ENCODE peak calls at places on chromosome 7, in five cellular contexts. T, B, V, M and Z are unnamed samples.

GRCh38 chr7:126696639-126697038 is 556.1 kb downstream of the GRM8 start:
- DNase-seq in B (no peak), T (no peak), M (no peak), V (peak; percentile 28), Z (no peak)

GRCh38 chr7:56105508-56105907 is 768 bp downstream of the CHCHD2 start:
- DNase-seq in M (peak; percentile 79), B (peak; percentile 77), V (no peak), T (no peak), Z (peak; percentile 55)

GRCh38 chr7:12570148-12570528 is 382 bp upstream of the SCIN start:
- DNase-seq in T (no peak), B (peak; percentile 27), M (no peak), V (no peak), Z (peak; percentile 64)

GRCh38 chr7:23350466-23350865 is 51.3 kb downstream of the MALSU1 start:
- DNase-seq in T (no peak), B (no peak), V (no peak), M (no peak), Z (no peak)

GRCh38 chr7:727104-727805 is at the start of gene PRKAR1B:
- DNase-seq in M (no peak), B (peak; percentile 37), V (peak; percentile 87), T (no peak), Z (peak; percentile 54)

GRCh38 chr7:71652551-71652950 is 520.6 kb downstream of the GALNT17 start:
- DNase-seq in V (no peak), M (no peak), T (no peak), B (no peak), Z (no peak)

GRCh38 chr7:4828720-4829383 is 33.0 kb downstream of the PAPOLB start:
- DNase-seq in V (no peak), B (no peak), T (no peak), M (no peak), Z (no peak)

GRCh38 chr7:80858141-80858903 is 60.5 kb downstream of the SEMA3C start:
- DNase-seq in T (no peak), M (peak; percentile 54), V (peak; percentile 4), B (no peak), Z (no peak)

GRCh38 chr7:79420464-79420863 is 33.0 kb downstream of the MAGI2 start:
- DNase-seq in V (no peak), T (no peak), B (peak; percentile 3), M (peak; percentile 95), Z (no peak)

GRCh38 chr7:139915864-139916716 is 87.0 kb downstream of the TBXAS1 start:
- DNase-seq in M (peak; percentile 98), V (peak; percentile 73), T (no peak), B (peak; percentile 69), Z (peak; percentile 67)

GRCh38 chr7:147803625-147804024 is 786.9 kb upstream of the C7orf33 start:
- DNase-seq in B (no peak), M (no peak), V (no peak), T (no peak), Z (no peak)

GRCh38 chr7:114953724-114954123 is 31.8 kb downstream of the MDFIC start:
- DNase-seq in M (no peak), V (no peak), T (no peak), B (no peak), Z (no peak)
- TF ChIP-seq CTCF in M (no peak), V (no peak), T (no peak), B (no peak), Z (no peak)

GRCh38 chr7:66145404-66145843 is 30.8 kb downstream of the CRCP start:
- DNase-seq in V (no peak), T (no peak), M (no peak), B (peak; percentile 47), Z (no peak)
- TF ChIP-seq CTCF in V (no peak), T (no peak), M (no peak), B (no peak), Z (no peak)

GRCh38 chr7:44218418-44219201 is 17.8 kb downstream of the YKT6 start:
- DNase-seq in V (no peak), M (no peak), T (no peak), B (no peak), Z (no peak)
- TF ChIP-seq CTCF in V (no peak), M (no peak), T (no peak), B (no peak), Z (no peak)

DNA sequence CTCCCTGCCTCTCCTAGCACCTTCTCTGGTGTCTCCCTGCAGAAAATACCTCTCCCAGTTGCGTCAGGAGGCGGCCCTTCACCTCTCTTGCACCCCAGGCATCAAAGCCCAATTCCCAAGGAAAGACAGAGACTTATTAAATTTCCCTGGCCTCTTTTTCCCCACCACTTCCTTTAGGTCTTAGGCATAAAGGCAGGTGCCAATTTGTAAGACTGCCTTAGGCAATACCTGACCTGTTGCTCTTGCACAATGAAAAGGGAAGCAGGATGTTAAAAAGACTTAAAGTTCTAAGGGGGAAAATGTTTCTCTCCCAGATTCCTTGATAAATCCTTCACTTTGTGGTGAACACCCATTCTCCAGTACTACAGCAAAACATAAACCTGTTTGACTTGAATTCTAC is 186.7 kb downstream of the SLC25A13 start:
- DNase-seq in B (no peak), V (no peak), T (no peak), M (no peak), Z (peak; percentile 32)
- TF ChIP-seq CTCF in B (no peak), V (no peak), T (no peak), M (no peak), Z (no peak)

GRCh38 chr7:35818513-35818912 is 17.7 kb downstream of the SEPTIN7 start:
- DNase-seq in V (no peak), T (no peak), M (no peak), B (no peak), Z (no peak)

GRCh38 chr7:35816514-35816913 is 15.7 kb downstream of the SEPTIN7 start:
- DNase-seq in T (no peak), V (no peak), M (no peak), B (no peak), Z (no peak)

GRCh38 chr7:35817930-35818329 is 17.1 kb downstream of the SEPTIN7 start:
- DNase-seq in M (no peak), B (no peak), V (no peak), T (no peak), Z (no peak)

GRCh38 chr7:35819310-35819709 is 18.5 kb downstream of the SEPTIN7 start:
- DNase-seq in B (no peak), T (no peak), M (no peak), V (no peak), Z (no peak)

DNA sequence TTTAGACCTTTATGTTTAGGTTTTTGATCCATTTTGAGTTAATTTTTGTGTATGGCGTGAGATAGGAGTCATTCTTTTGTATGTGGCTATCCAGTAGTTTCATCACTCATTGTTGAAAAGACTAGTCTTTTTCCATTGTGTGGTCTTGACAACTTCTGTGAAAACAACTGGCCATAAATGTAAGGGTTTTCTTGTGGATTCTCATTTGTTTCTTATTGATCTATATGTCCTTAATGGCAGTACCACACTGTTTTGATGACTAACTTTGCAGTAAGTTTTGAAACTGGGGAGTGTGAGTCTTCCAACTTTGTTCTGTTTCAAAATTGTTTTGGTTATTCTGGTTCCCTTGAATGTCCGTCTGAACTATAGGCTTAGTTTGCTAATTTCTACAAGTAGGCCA is 16.3 kb downstream of the SEPTIN7 start:
- DNase-seq in V (no peak), B (no peak), T (no peak), M (no peak), Z (no peak)
- TF ChIP-seq CTCF in V (no peak), B (no peak), T (no peak), M (no peak), Z (no peak)

DNA sequence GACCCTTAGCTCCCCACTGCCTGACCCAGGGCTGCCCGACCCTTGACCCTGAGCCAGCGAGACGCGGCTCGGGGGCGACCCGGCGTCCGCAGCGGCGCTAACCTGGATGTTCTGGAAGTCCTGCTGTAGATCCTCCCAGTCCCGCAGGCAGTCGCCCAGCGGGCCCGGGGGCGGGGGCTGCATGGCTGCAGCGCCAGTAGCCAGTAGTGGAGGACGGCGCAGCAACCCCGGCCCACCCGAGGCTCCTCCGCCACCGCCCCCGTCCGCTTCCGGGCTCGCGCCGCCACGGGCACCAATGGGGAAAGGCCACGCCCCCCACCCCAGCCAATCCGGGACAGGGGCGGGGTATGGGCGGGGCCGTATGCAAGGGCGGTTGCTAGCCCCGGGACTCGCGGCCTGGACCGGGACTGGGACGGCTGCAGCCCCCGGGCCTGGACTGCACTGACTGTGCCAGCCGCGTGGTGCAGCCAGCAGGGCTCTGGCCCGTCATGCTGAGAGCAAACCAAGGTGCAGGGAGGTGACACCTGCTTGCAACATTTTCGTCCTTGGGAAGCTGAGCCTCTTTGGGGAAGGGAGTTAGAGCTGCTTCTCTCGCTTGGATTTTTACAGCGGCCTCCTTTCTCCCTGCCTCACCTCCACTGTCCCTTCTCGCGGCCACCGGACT is at the start of gene TMEM120A:
- DNase-seq in T (peak; percentile 85), M (peak; percentile 94), V (peak; percentile 100), B (peak; percentile 96), Z (peak; percentile 93)
- TF ChIP-seq CTCF in T (no peak), M (peak; percentile 20), V (no peak), B (peak; percentile 17), Z (no peak)

DNA sequence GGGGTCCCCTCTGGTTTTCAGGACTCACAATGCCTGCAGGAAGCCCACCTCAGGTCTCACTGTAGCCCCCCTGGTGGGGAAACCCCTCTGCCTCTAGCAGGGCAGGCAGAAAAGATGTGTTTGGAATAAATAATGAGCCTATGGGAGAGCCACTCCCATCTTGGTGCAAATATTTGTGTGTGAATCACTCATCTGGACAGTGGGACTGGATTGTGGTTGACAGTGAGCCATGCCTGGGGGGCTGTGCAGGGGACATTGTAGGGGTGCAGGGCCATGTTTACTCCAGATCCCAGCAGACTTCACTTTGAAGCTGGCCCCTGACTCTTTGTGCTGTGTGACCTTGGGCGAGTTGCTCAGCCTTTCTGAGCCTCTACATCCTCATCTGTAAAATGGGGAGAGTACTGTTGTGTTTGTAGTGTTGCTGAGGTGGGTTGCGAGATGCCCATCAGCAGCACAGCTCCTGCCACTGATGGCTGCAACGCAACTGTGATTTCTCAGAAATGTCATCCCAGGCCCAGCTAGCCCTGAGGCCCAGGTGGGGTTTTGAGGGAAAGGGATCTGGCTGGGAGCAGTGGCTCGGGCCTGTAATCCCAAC is 20.7 kb downstream of the GTF2IRD1 start:
- DNase-seq in V (no peak), B (no peak), T (no peak), M (no peak), Z (no peak)
- TF ChIP-seq CTCF in V (no peak), B (no peak), T (no peak), M (no peak), Z (no peak)

DNA sequence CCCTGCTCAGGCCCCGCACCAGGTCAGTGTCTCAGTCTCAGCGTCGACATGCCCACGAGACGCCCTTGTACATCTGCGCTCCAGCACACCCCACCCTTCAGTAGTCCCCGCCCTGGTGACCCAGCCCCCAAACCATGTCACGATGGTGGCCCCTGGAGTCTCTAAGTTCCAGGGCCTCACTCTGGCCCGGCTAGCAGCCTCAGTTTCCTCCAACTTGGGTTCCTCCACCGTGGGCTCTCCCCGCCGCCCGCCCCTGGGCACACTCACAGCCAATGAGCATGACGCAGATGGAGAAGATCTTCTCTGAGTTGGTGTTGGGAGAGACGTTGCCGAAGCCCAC is 27.0 kb downstream of the KCNH2 start:
- DNase-seq in V (no peak), B (no peak), T (no peak), M (no peak), Z (no peak)
- TF ChIP-seq CTCF in V (no peak), B (no peak), T (no peak), M (no peak), Z (no peak)

GRCh38 chr7:90838799-90839198 is 242.7 kb downstream of the CDK14 start:
- DNase-seq in M (no peak), T (no peak), V (no peak), B (no peak), Z (peak; percentile 1)
- TF ChIP-seq CTCF in M (no peak), T (no peak), V (no peak), B (no peak), Z (no peak)

GRCh38 chr7:121448429-121448828 is 52.3 kb upstream of the FAM3C start:
- DNase-seq in V (no peak), B (no peak), T (no peak), M (no peak), Z (no peak)
- TF ChIP-seq CTCF in V (no peak), B (no peak), T (no peak), M (no peak), Z (no peak)